ENCODE peak calls at places on chromosome 1, in five cellular contexts. G is pancreas, E is NCI-H1105 treated with DMSO at 0.1 percent for 48 hours, B is dermis blood vessel endothelial cell, O is GM23248. P is an unnamed sample.
A peak's percentile ranks its signal among the peaks of the same experiment; 100 is the strongest.

GRCh38 chr1:212518188-212518951 is 85.7 kb downstream of the NENF start:
- DNase-seq in E (no peak), G (peak; percentile 68), B (no peak), O (peak; percentile 97), P (peak; percentile 96)

GRCh38 chr1:10803971-10804820 is 7.8 kb upstream of the CASZ1 start:
- DNase-seq in G (no peak), O (no peak), B (no peak), E (no peak), P (no peak)

GRCh38 chr1:101025283-101025679 is 303 bp downstream of the DPH5 start:
- DNase-seq in E (peak; percentile 62), O (peak; percentile 51), B (peak; percentile 48), G (no peak), P (no peak)

GRCh38 chr1:160739098-160739511 is at the start of gene SLAMF7:
- DNase-seq in G (no peak), B (no peak), O (no peak), E (no peak), P (no peak)

GRCh38 chr1:3176028-3176427 is 107.0 kb downstream of the PRDM16 start:
- DNase-seq in G (no peak), B (no peak), O (no peak), E (no peak), P (no peak)

GRCh38 chr1:65509912-65510680 is 89.6 kb downstream of the LEPR start:
- DNase-seq in O (peak; percentile 55), G (no peak), E (no peak), B (peak; percentile 72), P (no peak)

GRCh38 chr1:2130871-2131289 is 63.7 kb downstream of the FAAP20 start:
- DNase-seq in E (no peak), O (no peak), G (no peak), B (no peak), P (no peak)

GRCh38 chr1:72281144-72281543 is 1.2 kb downstream of the NEGR1 start:
- DNase-seq in G (no peak), O (peak; percentile 28), E (no peak), B (peak; percentile 11), P (no peak)

GRCh38 chr1:5744911-5745431 is 247.3 kb downstream of the NPHP4 start:
- DNase-seq in B (no peak), O (peak; percentile 8), E (peak; percentile 90), G (peak; percentile 43), P (no peak)